ENCODE peak calls at places on chromosomes 12 and 14, in seven cellular contexts. Q is stomach, K is body of pancreas, B is A549, D is spleen, W is lower leg skin, R is NB4. G is an unnamed sample.

GRCh38 chr14:73526036-73526984 is 10.6 kb upstream of the ACOT1 start:
- DNase-seq in Q (peak; percentile 84), K (peak; percentile 80), B (no peak), D (no peak), W (no peak), R (no peak), G (no peak)

GRCh38 chr12:22729898-22730443 is 105.0 kb downstream of the ETNK1 start:
- DNase-seq in Q (no peak), K (no peak), B (no peak), D (no peak), W (no peak), R (peak; percentile 47), G (no peak)

GRCh38 chr12:62917066-62917465 is 17.9 kb downstream of the PPM1H start:
- DNase-seq in Q (no peak), K (no peak), B (no peak), D (no peak), W (no peak), R (no peak), G (no peak)

GRCh38 chr12:55974308-55974724 is 438 bp downstream of the RAB5B start:
- DNase-seq in Q (peak; percentile 54), K (peak; percentile 68), B (peak; percentile 60), D (no peak), W (no peak), R (peak; percentile 72), G (no peak)

GRCh38 chr12:8544295-8544694 is 3.6 kb upstream of the CLEC4E start:
- DNase-seq in Q (peak; percentile 66), K (peak; percentile 74), B (peak; percentile 44), D (peak; percentile 82), W (peak; percentile 51), R (peak; percentile 81), G (peak; percentile 42)

GRCh38 chr12:93134893-93135285 is 205.8 kb upstream of the EEA1 start:
- DNase-seq in Q (no peak), K (no peak), B (no peak), D (no peak), W (no peak), R (peak; percentile 44), G (no peak)

GRCh38 chr14:33229269-33229924 is 290.7 kb downstream of the NPAS3 start:
- DNase-seq in Q (no peak), K (no peak), B (no peak), D (no peak), W (no peak), R (no peak), G (no peak)

GRCh38 chr12:94427520-94428381 is 31.9 kb downstream of the CEP83 start:
- DNase-seq in Q (no peak), K (peak; percentile 31), B (no peak), D (no peak), W (no peak), R (no peak), G (peak; percentile 86)

GRCh38 chr12:109820921-109821381 is 12.2 kb downstream of the TRPV4 start:
- DNase-seq in Q (no peak), K (no peak), B (no peak), D (no peak), W (peak; percentile 67), R (no peak), G (no peak)

DNA sequence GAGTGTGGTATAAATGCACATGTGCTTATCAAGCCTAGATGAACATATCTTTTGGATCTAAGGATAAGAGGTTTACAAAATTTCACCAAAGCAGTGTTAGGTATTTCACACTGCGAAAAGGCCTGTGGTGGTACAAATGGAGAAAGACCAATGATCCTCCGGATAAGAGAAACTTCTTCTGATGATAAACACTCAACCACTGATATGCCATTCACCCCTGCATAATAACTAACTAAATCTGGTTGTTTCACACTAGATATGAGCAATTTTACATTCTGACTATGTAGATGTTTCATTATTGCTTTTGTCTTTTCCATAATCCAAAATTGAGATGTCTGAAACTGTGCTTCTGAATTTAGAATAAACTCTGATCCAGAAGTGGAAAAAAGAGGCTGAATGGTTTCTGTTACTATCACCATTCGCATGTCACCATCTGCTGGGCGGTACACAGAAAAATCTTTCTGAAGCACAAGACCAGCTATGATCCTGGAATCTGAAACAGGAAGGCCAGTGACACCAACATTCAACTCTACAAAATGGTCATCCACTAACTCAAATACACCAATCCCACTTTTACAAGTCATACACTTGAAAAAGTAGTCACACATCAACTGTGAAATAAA is 1.3 kb downstream of the BBS10 start:
- DNase-seq in Q (no peak), K (no peak), B (no peak), D (no peak), W (peak; percentile 41), R (peak; percentile 69), G (no peak)
- TF ChIP-seq CTCF in Q (no peak), K (no peak), B (peak; percentile 67), D (no peak), W (no peak), R (no peak), G (no peak)

GRCh38 chr14:36519431-36520321 is at the start of gene NKX2-1:
- DNase-seq in Q (no peak), K (no peak), B (peak; percentile 43), D (no peak), W (no peak), R (peak; percentile 4), G (no peak)
- TF ChIP-seq POLR2A in Q (no peak), K (no peak), B (no peak), D (no peak), W (no peak), R (no peak), G (no peak)

DNA sequence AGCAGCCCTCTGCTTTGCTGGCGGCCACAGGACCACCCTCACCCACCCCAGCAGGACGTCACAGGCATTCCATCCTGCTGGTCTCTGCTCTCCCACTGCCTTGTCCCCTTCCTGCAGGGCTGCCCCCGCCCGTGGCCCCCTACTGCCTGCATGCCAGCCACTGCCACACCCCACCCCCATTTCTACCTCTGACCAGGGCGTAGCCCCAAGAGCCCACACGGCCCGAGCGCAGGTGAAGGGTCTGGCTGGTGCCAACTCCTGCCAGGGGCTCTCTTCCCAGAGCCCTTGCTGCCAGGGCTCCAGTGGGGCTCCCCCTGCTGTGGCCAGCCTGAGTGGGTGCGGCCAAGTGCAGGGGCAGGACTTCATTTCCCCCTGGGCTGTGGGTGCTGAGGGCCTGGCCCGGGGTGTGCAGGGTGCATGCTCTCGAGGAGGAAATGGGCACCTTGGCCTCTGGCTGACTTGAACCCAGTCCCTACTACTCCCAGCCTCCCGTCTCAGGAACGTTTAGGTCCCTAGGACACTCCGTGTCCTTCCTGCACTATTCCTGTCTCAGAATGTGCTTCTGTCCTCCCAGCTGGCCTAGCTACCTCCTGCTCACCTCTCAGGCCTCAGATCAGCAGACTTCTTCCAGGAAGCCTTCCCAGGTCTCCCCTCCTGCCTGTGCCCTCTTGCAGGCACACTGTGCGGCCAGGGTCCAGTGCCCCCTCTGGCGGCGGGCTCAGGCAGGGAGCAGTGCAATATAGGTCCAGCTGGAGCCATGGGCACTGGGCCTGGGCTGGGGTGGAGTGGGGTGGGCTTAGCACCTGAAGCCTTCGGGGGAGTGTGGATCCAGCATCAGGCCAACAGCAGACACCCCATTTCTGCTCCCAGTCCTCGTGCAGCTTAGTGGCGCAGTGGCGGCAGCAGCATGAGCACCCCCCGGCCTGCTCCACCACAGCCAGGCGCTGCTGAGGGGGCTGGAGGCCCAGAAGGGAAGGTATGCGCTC is 1.4 kb downstream of the LBHD2 start:
- DNase-seq in Q (no peak), K (no peak), B (no peak), D (peak; percentile 65), W (no peak), R (no peak), G (peak; percentile 21)
- TF ChIP-seq CTCF in Q (no peak), K (no peak), B (peak; percentile 30), D (no peak), W (no peak), R (no peak), G (no peak)

DNA sequence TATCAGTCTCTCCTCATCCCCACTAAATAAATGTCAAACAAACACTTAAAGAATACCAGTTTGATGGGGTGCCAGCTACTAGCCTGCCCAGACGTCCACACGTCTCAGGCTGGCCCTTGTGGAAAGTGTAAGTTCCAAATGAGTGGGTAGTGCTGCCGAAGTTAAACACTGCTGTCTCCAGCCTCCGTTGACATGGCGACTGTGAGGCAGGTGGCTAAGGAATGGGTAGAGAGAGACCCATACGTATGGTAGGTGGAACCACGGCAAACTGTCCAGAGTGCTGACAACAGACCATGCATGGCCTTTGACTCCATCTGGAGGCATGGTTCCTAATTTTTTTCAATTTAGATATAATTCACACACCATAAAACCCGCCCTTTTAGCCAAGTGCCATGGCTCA is 37.9 kb downstream of the PITPNM2 start:
- DNase-seq in Q (no peak), K (no peak), B (no peak), D (no peak), W (no peak), R (no peak), G (no peak)
- TF ChIP-seq POLR2A in Q (no peak), K (no peak), B (no peak), D (no peak), W (no peak), R (no peak), G (no peak)

GRCh38 chr12:57299514-57300016 is 48.6 kb upstream of the STAC3 start:
- DNase-seq in Q (no peak), K (no peak), B (no peak), D (no peak), W (no peak), R (no peak), G (no peak)
- TF ChIP-seq CTCF in Q (no peak), K (no peak), B (no peak), D (no peak), W (no peak), R (no peak), G (no peak)

G was measured in ovary.